ENCODE peak calls at places on chromosomes 2 and 18, in seven cellular contexts. F is cardiac fibroblast, L is tibial artery, R is fibroblast of pulmonary artery, I is hepatocyte, B is coronary artery, Y is BJ. V is an unnamed sample.

GRCh38 chr2:66839551-66840320 is 404.8 kb downstream of the MEIS1 start:
- DNase-seq in F (peak; percentile 92), L (no peak), R (peak; percentile 96), I (peak; percentile 59), B (no peak), Y (peak; percentile 98), V (no peak)

GRCh38 chr2:178363252-178363651 is 87.7 kb downstream of the PRKRA start:
- DNase-seq in F (no peak), L (no peak), R (peak; percentile 90), I (no peak), B (no peak), Y (no peak), V (no peak)

GRCh38 chr18:77316641-77317040 is 67.0 kb downstream of the GALR1 start:
- DNase-seq in F (no peak), L (no peak), R (peak; percentile 3), I (no peak), B (no peak), Y (no peak), V (no peak)

GRCh38 chr2:148640767-148641166 is 3.8 kb upstream of the EPC2 start:
- DNase-seq in F (peak; percentile 57), L (no peak), R (peak; percentile 56), I (no peak), B (no peak), Y (no peak), V (no peak)

GRCh38 chr2:196279496-196279895 is 108.1 kb upstream of the STK17B start:
- DNase-seq in F (no peak), L (no peak), R (no peak), I (no peak), B (no peak), Y (no peak), V (no peak)

GRCh38 chr2:46268196-46268595 is 29.0 kb upstream of the EPAS1 start:
- DNase-seq in F (peak; percentile 59), L (no peak), R (peak; percentile 63), I (no peak), B (no peak), Y (no peak), V (no peak)

GRCh38 chr2:20169796-20170467 is 55.0 kb downstream of the SDC1 start:
- DNase-seq in F (no peak), L (no peak), R (peak; percentile 29), I (no peak), B (peak; percentile 46), Y (no peak), V (no peak)

GRCh38 chr2:52465267-52465666 is 1302.3 kb upstream of the CHAC2 start:
- DNase-seq in F (no peak), L (no peak), R (peak; percentile 7), I (no peak), B (no peak), Y (no peak), V (no peak)

GRCh38 chr2:220043155-220043992 is 415.9 kb downstream of the SLC4A3 start:
- DNase-seq in F (peak; percentile 45), L (no peak), R (peak; percentile 52), I (no peak), B (no peak), Y (no peak), V (no peak)

GRCh38 chr2:3738454-3738853 is 35.1 kb downstream of the DCDC2C start:
- DNase-seq in F (peak; percentile 3), L (no peak), R (peak; percentile 14), I (peak; percentile 59), B (no peak), Y (no peak), V (no peak)

GRCh38 chr2:41930807-41931566 is 116.8 kb upstream of the PKDCC start:
- DNase-seq in F (peak; percentile 70), L (no peak), R (no peak), I (no peak), B (no peak), Y (peak; percentile 15), V (no peak)

GRCh38 chr2:120442923-120443571 is 97.1 kb downstream of the INHBB start:
- DNase-seq in F (no peak), L (no peak), R (no peak), I (peak; percentile 92), B (no peak), Y (no peak), V (no peak)

GRCh38 chr2:12419803-12420202 is 296.9 kb upstream of the TRIB2 start:
- DNase-seq in F (no peak), L (no peak), R (no peak), I (no peak), B (no peak), Y (no peak), V (no peak)

GRCh38 chr2:138536302-138536701 is 34.7 kb downstream of the SPOPL start:
- DNase-seq in F (peak; percentile 26), L (no peak), R (no peak), I (no peak), B (no peak), Y (peak; percentile 12), V (no peak)

GRCh38 chr2:219639356-219639755 is 11.9 kb downstream of the SLC4A3 start:
- DNase-seq in F (no peak), L (peak; percentile 14), R (no peak), I (no peak), B (no peak), Y (no peak), V (peak; percentile 67)

GRCh38 chr2:5938566-5938896 is 246.3 kb downstream of the SOX11 start:
- DNase-seq in F (no peak), L (no peak), R (no peak), I (peak; percentile 34), B (no peak), Y (no peak), V (no peak)

GRCh38 chr2:136008205-136008865 is 22.9 kb upstream of the DARS1 start:
- DNase-seq in F (no peak), L (peak; percentile 42), R (no peak), I (no peak), B (no peak), Y (no peak), V (no peak)

GRCh38 chr2:127365211-127365643 is 22.5 kb downstream of the MAP3K2 start:
- DNase-seq in F (no peak), L (no peak), R (no peak), I (no peak), B (no peak), Y (no peak), V (no peak)

GRCh38 chr18:14942275-14942674 is 194.3 kb downstream of the ANKRD30B start:
- DNase-seq in F (no peak), L (no peak), R (no peak), I (no peak), B (peak; percentile 19), Y (no peak), V (peak; percentile 22)

GRCh38 chr18:76686737-76687231 is 135.6 kb upstream of the ZNF236 start:
- DNase-seq in F (peak; percentile 75), L (peak; percentile 68), R (peak; percentile 77), I (peak; percentile 75), B (no peak), Y (no peak), V (no peak)

GRCh38 chr2:47357475-47357874 is 45.5 kb upstream of the MSH2 start:
- DNase-seq in F (peak; percentile 75), L (no peak), R (peak; percentile 65), I (peak; percentile 87), B (no peak), Y (no peak), V (no peak)

GRCh38 chr2:42949125-42949524 is 156.7 kb upstream of the HAAO start:
- DNase-seq in F (no peak), L (no peak), R (no peak), I (no peak), B (no peak), Y (no peak), V (no peak)

GRCh38 chr2:104852161-104852689 is 1.7 kb upstream of the POU3F3 start:
- DNase-seq in F (no peak), L (no peak), R (no peak), I (no peak), B (no peak), Y (no peak), V (no peak)

GRCh38 chr2:101188683-101189405 is 37.7 kb upstream of the TBC1D8 start:
- DNase-seq in F (peak; percentile 61), L (no peak), R (peak; percentile 53), I (peak; percentile 43), B (no peak), Y (no peak), V (no peak)
- TF ChIP-seq CTCF in F (peak; percentile 78), L (peak; percentile 20), R (peak; percentile 74), I (peak; percentile 37), B (no peak), Y (peak; percentile 78), V (peak; percentile 77)

GRCh38 chr2:234502919-234503285 is 6.0 kb upstream of the ARL4C start:
- DNase-seq in F (no peak), L (no peak), R (no peak), I (no peak), B (no peak), Y (no peak), V (no peak)

GRCh38 chr2:234497592-234498023 is 727 bp upstream of the ARL4C start:
- DNase-seq in F (no peak), L (no peak), R (no peak), I (no peak), B (no peak), Y (no peak), V (no peak)

GRCh38 chr2:234496835-234497591 is at the start of gene ARL4C:
- DNase-seq in F (peak; percentile 78), L (peak; percentile 53), R (peak; percentile 63), I (peak; percentile 90), B (no peak), Y (no peak), V (peak; percentile 80)

GRCh38 chr2:234502285-234502918 is 5.5 kb upstream of the ARL4C start:
- DNase-seq in F (peak; percentile 48), L (no peak), R (peak; percentile 49), I (peak; percentile 12), B (no peak), Y (no peak), V (no peak)

GRCh38 chr2:234500394-234501006 is 3.6 kb upstream of the ARL4C start:
- DNase-seq in F (peak; percentile 77), L (peak; percentile 43), R (peak; percentile 76), I (peak; percentile 80), B (no peak), Y (no peak), V (no peak)
- TF ChIP-seq CTCF in F (peak; percentile 58), L (peak; percentile 42), R (peak; percentile 67), I (peak; percentile 69), B (peak; percentile 26), Y (peak; percentile 65), V (peak; percentile 71)

DNA sequence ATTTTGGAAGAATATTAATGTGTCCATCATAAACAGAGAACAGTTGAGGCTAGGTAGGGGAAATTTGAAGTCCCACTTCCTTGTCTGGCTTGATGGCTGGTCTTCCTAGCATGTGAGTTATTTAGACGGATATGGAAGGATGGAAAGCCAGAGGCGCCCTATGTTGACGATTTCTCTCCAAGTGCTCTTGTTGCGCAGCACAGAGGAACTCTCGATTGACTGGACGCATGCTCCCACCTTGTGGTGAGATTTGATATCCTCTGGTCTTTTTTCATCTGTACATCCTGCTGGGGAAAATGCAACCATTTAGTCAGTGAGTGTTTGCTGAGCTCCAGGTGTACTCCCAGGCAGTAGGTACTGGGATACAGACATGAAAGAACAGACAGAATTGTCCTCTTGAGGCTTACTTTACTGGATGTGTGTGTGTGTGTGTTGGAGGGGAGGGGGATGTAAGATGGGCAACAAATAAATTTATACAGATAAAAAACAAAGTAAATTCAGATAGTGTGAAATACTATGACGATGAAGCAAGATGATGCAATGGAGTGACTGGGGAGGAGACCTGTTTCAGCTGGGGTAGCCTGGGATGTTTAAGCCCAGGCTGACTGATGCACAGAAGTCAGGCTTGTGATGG is 137.2 kb downstream of the TRIM43 start:
- DNase-seq in F (peak; percentile 92), L (peak; percentile 65), R (peak; percentile 92), I (no peak), B (no peak), Y (peak; percentile 55), V (no peak)
- TF ChIP-seq CTCF in F (peak; percentile 51), L (peak; percentile 63), R (peak; percentile 66), I (no peak), B (peak; percentile 44), Y (peak; percentile 59), V (peak; percentile 88)

GRCh38 chr2:25165992-25166618 is 2.3 kb downstream of the POMC start:
- DNase-seq in F (no peak), L (no peak), R (no peak), I (peak; percentile 29), B (no peak), Y (no peak), V (no peak)
- TF ChIP-seq CTCF in F (no peak), L (no peak), R (no peak), I (peak; percentile 30), B (no peak), Y (peak; percentile 11), V (peak; percentile 51)

V was measured in type B pancreatic cell.